ENCODE peak calls at places on chromosomes 16 and 17, in eight cellular contexts. C is keratinocyte; J is CD8-positive, alpha-beta T cell; U is colonic mucosa; N is endothelial cell of umbilical vein; B is gastrocnemius medialis; Y is psoas muscle; X is dorsolateral prefrontal cortex. F is an unnamed sample. For H3K27me3, the result is how much of the 10 kb centered on the place peaks cover.

GRCh38 chr16:85055503-85056210 is 28.1 kb downstream of the KIAA0513 start:
- DNase-seq in C (no peak), N (peak), B (peak), Y (no peak), U (peak), J (peak), X (peak), F (peak)

GRCh38 chr16:10266809-10267208 is 84.6 kb upstream of the GRIN2A start:
- DNase-seq in Y (no peak), C (no peak), B (no peak), N (no peak), X (no peak), U (no peak), J (no peak), F (no peak)

GRCh38 chr17:2689411-2690164 is 22.0 kb downstream of the CLUH start:
- DNase-seq in N (no peak), C (no peak), B (peak), Y (peak), X (peak), J (peak), U (no peak), F (no peak)

GRCh38 chr16:27404163-27404823 is 2.3 kb downstream of the IL21R start:
- DNase-seq in C (no peak), X (no peak), B (no peak), N (no peak), U (no peak), Y (no peak), J (peak), F (no peak)

GRCh38 chr17:7041607-7042506 is 2.0 kb downstream of the SLC16A11 start:
- DNase-seq in U (no peak), Y (no peak), N (no peak), C (no peak), X (no peak), B (no peak), J (peak), F (no peak)

GRCh38 chr17:2511462-2512369 is at the start of gene METTL16:
- DNase-seq in U (peak), C (peak), X (peak), J (peak), Y (peak), B (peak), N (peak), F (peak)

GRCh38 chr16:84818989-84819643 is 669 bp upstream of the CRISPLD2 start:
- DNase-seq in C (no peak), N (no peak), J (no peak), U (no peak), Y (peak), X (no peak), B (no peak), F (no peak)

GRCh38 chr17:76538941-76539340 is 903 bp upstream of the PRCD start:
- DNase-seq in J (no peak), Y (no peak), C (no peak), X (no peak), B (no peak), N (no peak), U (no peak), F (no peak)

GRCh38 chr16:84501077-84501735 is 3.3 kb downstream of the MEAK7 start:
- DNase-seq in B (no peak), U (no peak), J (no peak), Y (no peak), C (peak), X (no peak), N (no peak), F (no peak)

GRCh38 chr16:88633684-88634140 is 4.7 kb upstream of the IL17C start:
- DNase-seq in N (peak), X (no peak), Y (no peak), J (peak), B (no peak), U (peak), C (no peak), F (no peak)

GRCh38 chr17:70913086-70913485 is 743.8 kb downstream of the KCNJ2 start:
- DNase-seq in X (no peak), U (no peak), J (no peak), B (no peak), N (no peak), C (no peak), Y (no peak), F (no peak)

GRCh38 chr17:10051112-10051511 is 146.0 kb upstream of the RCVRN start:
- DNase-seq in B (no peak), X (no peak), J (no peak), U (no peak), Y (no peak), C (no peak), N (no peak), F (no peak)

GRCh38 chr17:40825596-40825995 is 3.2 kb upstream of the KRT10 start:
- DNase-seq in X (no peak), J (no peak), C (no peak), B (no peak), U (no peak), Y (no peak), N (no peak), F (no peak)

GRCh38 chr17:9645858-9646555 is 690 bp downstream of the USP43 start:
- DNase-seq in Y (no peak), U (peak), C (no peak), J (peak), B (no peak), N (no peak), X (no peak), F (peak)

GRCh38 chr17:39782481-39782880 is 44.7 kb downstream of the GRB7 start:
- DNase-seq in Y (no peak), N (peak), U (no peak), X (no peak), B (no peak), C (no peak), J (no peak), F (peak)

GRCh38 chr17:7586673-7587419 is 3.0 kb downstream of the SOX15 start:
- DNase-seq in B (peak), C (no peak), X (no peak), J (no peak), U (peak), Y (peak), N (no peak), F (no peak)

GRCh38 chr17:83155128-83156081 is 76.0 kb downstream of the METRNL start:
- DNase-seq in J (no peak), B (peak), Y (peak), C (no peak), X (peak), N (peak), U (no peak), F (peak)

GRCh38 chr16:9123871-9124270 is 32.4 kb downstream of the HAPSTR1 start:
- DNase-seq in J (no peak), Y (peak), X (no peak), U (peak), C (no peak), N (no peak), B (peak), F (peak)

GRCh38 chr16:49932943-49933342 is 77.0 kb upstream of the ZNF423 start:
- DNase-seq in Y (no peak), J (no peak), B (no peak), X (no peak), N (no peak), U (no peak), C (no peak), F (no peak)

GRCh38 chr17:57735707-57736106 is 9.4 kb downstream of the CCDC182 start:
- DNase-seq in U (no peak), C (no peak), N (no peak), B (no peak), J (no peak), X (no peak), Y (no peak), F (no peak)

GRCh38 chr16:49742428-49743205 is 113.3 kb downstream of the ZNF423 start:
- DNase-seq in U (no peak), B (no peak), X (no peak), N (no peak), J (no peak), C (no peak), Y (no peak), F (no peak)

GRCh38 chr16:11094075-11094593 is 149.8 kb downstream of the CLEC16A start:
- DNase-seq in B (no peak), N (no peak), J (no peak), C (peak), Y (no peak), U (no peak), X (no peak), F (peak)

GRCh38 chr17:68048996-68049395 is 13.5 kb downstream of the KPNA2 start:
- DNase-seq in C (no peak), X (no peak), Y (no peak), U (no peak), J (no peak), N (peak), B (no peak), F (no peak)

GRCh38 chr17:17063546-17064122 is 21.4 kb downstream of the MPRIP start:
- DNase-seq in X (peak), B (peak), Y (peak), J (no peak), N (no peak), U (no peak), C (no peak), F (peak)

GRCh38 chr16:11742041-11742535 is 569 bp downstream of the TXNDC11 start:
- DNase-seq in U (peak), N (peak), X (no peak), C (no peak), J (peak), Y (peak), B (peak), F (peak)

GRCh38 chr16:75196826-75197225 is 10.1 kb downstream of the CTRB2 start:
- DNase-seq in C (no peak), J (no peak), U (no peak), B (no peak), Y (no peak), N (no peak), X (peak), F (no peak)

GRCh38 chr17:70314096-70314495 is 144.8 kb downstream of the KCNJ2 start:
- DNase-seq in J (no peak), Y (no peak), X (no peak), U (no peak), N (no peak), B (no peak), C (no peak), F (no peak)

GRCh38 chr16:89564476-89565255 is 4.2 kb downstream of the RPL13 start:
- DNase-seq in B (no peak), C (no peak), N (no peak), J (no peak), Y (no peak), X (no peak), U (peak), F (no peak)

GRCh38 chr17:64992325-64992802 is 64.2 kb downstream of the GNA13 start:
- DNase-seq in U (no peak), N (no peak), Y (no peak), C (peak), B (no peak), J (no peak), X (no peak), F (no peak)

GRCh38 chr17:7618608-7619007 is 3.9 kb upstream of the FXR2 start:
- DNase-seq in J (no peak), B (no peak), Y (no peak), U (no peak), C (no peak), N (no peak), X (no peak), F (peak)

GRCh38 chr17:7141824-7142223 is 27.2 kb upstream of the ASGR2 start:
- DNase-seq in X (no peak), C (no peak), B (no peak), U (peak), Y (no peak), N (no peak), J (no peak), F (no peak)

GRCh38 chr17:17876959-17877547 is 40.3 kb upstream of the SREBF1 start:
- DNase-seq in J (no peak), C (no peak), Y (no peak), U (peak), N (no peak), X (no peak), B (peak), F (peak)

GRCh38 chr16:9275386-9275785 is 183.9 kb downstream of the HAPSTR1 start:
- DNase-seq in N (no peak), Y (no peak), U (no peak), C (no peak), J (no peak), X (no peak), B (no peak), F (no peak)

GRCh38 chr16:51982715-51983680 is 563.9 kb downstream of the TOX3 start:
- DNase-seq in N (peak), J (no peak), X (no peak), U (peak), C (peak), Y (no peak), B (no peak), F (peak)

GRCh38 chr16:57720142-57720575 is 15.4 kb upstream of the KATNB1 start:
- DNase-seq in J (peak), B (no peak), Y (no peak), N (peak), C (no peak), U (peak), X (peak), F (peak)

GRCh38 chr16:12674096-12674495 is 129.6 kb downstream of the CPPED1 start:
- DNase-seq in B (no peak), X (no peak), C (no peak), J (no peak), U (no peak), N (peak), Y (no peak), F (no peak)

GRCh38 chr16:87297918-87298631 is 19.1 kb downstream of the C16orf95 start:
- DNase-seq in C (no peak), X (no peak), U (no peak), N (peak), B (no peak), J (peak), Y (no peak), F (no peak)

GRCh38 chr17:72380120-72380519 is 259.3 kb downstream of the SOX9 start:
- DNase-seq in Y (no peak), B (no peak), N (no peak), X (no peak), U (no peak), J (no peak), C (no peak), F (no peak)

GRCh38 chr17:79779088-79779529 is 1.2 kb downstream of the CBX2 start:
- DNase-seq in X (no peak), N (no peak), J (no peak), U (no peak), Y (no peak), B (no peak), C (no peak), F (no peak)
- H3K4me3 ChIP-seq in X (peak), N (peak), J (peak), U (no peak), Y (peak), B (peak), C (peak), F (no peak)

GRCh38 chr16:710500-711075 is 4.3 kb upstream of the METRN start:
- DNase-seq in Y (no peak), C (no peak), J (no peak), U (no peak), N (no peak), X (no peak), B (no peak), F (no peak)
- H3K27me3 ChIP-seq in Y (under half), C (half or more), J (under half), U (under half), N (under half), X (under half), B (under half), F (under half)

GRCh38 chr17:45006927-45007461 is 38.9 kb upstream of the C1QL1 start:
- DNase-seq in C (no peak), B (no peak), U (no peak), Y (no peak), N (no peak), J (no peak), X (no peak), F (no peak)
- TF ChIP-seq CTCF in C (no peak), B (no peak), U (no peak), Y (no peak), N (no peak), J (no peak), X (no peak), F (no peak)

GRCh38 chr17:50268040-50268439 is 6.2 kb upstream of the TMEM92 start:
- DNase-seq in B (no peak), Y (no peak), C (no peak), N (no peak), X (no peak), U (no peak), J (no peak), F (no peak)

GRCh38 chr17:50265212-50265611 is 9.1 kb upstream of the TMEM92 start:
- DNase-seq in U (no peak), X (no peak), J (no peak), Y (no peak), N (no peak), C (no peak), B (no peak), F (no peak)

GRCh38 chr17:50265690-50266306 is 8.5 kb upstream of the TMEM92 start:
- DNase-seq in C (no peak), Y (no peak), B (no peak), N (no peak), U (peak), X (no peak), J (no peak), F (no peak)

GRCh38 chr17:50267074-50267841 is 7.0 kb upstream of the TMEM92 start:
- DNase-seq in J (no peak), B (no peak), Y (peak), C (no peak), U (peak), X (no peak), N (no peak), F (peak)

DNA sequence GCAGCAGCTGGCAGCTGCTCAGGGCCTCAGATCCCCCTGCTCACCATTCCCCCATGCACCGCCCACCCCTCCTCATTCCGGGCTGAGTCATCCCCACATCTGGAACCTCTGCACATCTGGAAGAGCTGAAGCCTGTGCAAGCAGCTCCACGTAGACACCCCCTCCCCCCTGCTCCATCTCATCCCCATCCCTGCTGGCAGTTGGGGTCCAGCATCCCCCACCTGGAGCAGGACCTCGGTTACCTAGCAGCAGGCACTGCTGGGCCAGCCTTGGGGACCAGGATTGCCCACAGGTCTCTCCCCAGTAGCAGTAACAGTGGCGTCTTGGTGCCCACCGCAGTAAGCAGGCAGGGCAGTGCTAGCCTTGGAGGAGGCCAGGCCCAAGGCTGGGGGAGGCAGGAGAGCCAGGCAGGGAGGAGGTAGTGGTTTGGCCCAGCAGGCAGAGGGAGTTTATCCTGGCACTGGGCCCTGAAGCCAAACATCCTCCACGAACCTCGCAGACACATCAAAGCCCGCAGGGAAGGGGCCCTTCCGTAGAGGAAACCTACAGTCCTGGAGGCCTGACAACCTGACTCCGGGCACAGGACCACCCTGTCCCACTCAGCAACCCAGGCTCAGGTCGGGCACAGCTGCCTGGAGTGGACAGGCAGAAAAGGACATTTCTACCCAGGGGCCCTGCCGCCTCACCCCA is 7.7 kb upstream of the TMEM92 start:
- DNase-seq in N (peak), X (no peak), U (peak), J (no peak), B (no peak), Y (no peak), C (no peak), F (peak)
- H3K4me3 ChIP-seq in N (no peak), X (no peak), U (no peak), J (no peak), B (no peak), Y (no peak), C (no peak), F (no peak)

GRCh38 chr16:47979783-47980182 is 176.0 kb downstream of the ABCC12 start:
- DNase-seq in J (no peak), Y (no peak), C (no peak), X (no peak), N (no peak), U (no peak), B (no peak), F (no peak)
- H3K27me3 ChIP-seq in J (under half), Y (under half), C (under half), X (under half), N (under half), U (under half), B (under half), F (under half)

DNA sequence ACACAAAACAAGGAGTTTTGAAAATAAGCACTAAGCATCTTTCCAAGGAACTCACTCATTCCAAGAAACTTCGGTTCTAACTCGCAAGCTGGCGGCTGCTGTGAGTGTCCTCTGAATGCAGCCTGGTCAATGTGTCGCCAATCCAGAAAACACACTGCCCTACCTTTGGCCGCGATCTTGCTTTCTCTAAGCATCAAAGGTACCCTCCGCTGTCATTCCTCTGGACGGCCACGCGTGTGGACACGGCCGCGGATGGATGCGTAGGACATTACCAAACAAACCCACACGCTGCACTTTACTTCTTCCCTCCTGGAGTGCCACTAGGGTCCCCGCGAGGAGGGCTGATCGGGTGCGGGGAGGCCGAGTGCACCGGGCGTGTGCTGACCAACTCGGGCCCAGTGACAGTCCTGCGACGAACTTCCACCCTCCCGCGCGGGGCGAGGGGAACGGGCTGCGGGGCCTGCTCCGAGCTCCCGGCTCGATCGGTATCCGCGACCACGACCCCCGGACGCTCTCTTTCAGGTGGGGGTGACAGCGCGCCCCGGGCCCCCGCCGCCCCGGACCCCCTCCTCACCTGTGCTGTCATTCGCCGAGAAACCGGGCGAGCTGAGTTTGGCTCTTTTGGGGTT is 1.1 kb downstream of the CREBBP start:
- DNase-seq in X (peak), C (no peak), Y (peak), J (peak), N (no peak), U (peak), B (no peak), F (no peak)
- TF ChIP-seq CTCF in X (no peak), C (no peak), Y (no peak), J (no peak), N (no peak), U (no peak), B (no peak), F (no peak)